ENCODE peak calls at places on chromosomes 5 and 9, in ten cellular contexts. G, A, S, V, M, Y, D, T, I and K are unnamed samples.

GRCh38 chr5:120717381-120717780 is 253.3 kb downstream of the PRR16 start:
- DNase-seq in D (no peak), Y (no peak), A (no peak), S (no peak), I (no peak), M (no peak), T (no peak), G (no peak), V (no peak), K (no peak)

GRCh38 chr9:137482094-137482781 is 23.1 kb upstream of the NSMF start:
- DNase-seq in Y (no peak), D (peak), G (no peak), T (no peak), A (peak), V (peak), M (peak), S (no peak), I (peak), K (no peak)

GRCh38 chr5:138983984-138984383 is 108.8 kb upstream of the LRRTM2 start:
- DNase-seq in D (no peak), S (no peak), I (no peak), G (no peak), A (peak), Y (no peak), T (no peak), M (no peak), V (no peak), K (no peak)

GRCh38 chr9:92607088-92607487 is 62.8 kb downstream of the IPPK start:
- DNase-seq in S (no peak), M (no peak), A (no peak), V (no peak), I (peak), Y (no peak), G (no peak), D (peak), T (no peak), K (no peak)

GRCh38 chr9:78682206-78682605 is 385.3 kb downstream of the PSAT1 start:
- DNase-seq in G (no peak), T (no peak), M (no peak), S (no peak), D (no peak), Y (no peak), A (no peak), I (no peak), V (no peak), K (no peak)

GRCh38 chr9:105331755-105332154 is 87.3 kb downstream of the SLC44A1 start:
- DNase-seq in Y (no peak), V (no peak), S (no peak), A (no peak), D (no peak), G (no peak), I (no peak), T (no peak), M (no peak), K (no peak)

GRCh38 chr9:136617746-136618577 is 44.8 kb upstream of the EGFL7 start:
- DNase-seq in S (peak), V (no peak), T (no peak), I (no peak), M (no peak), D (no peak), A (no peak), G (no peak), Y (no peak), K (no peak)

GRCh38 chr9:97857603-97858392 is 4.8 kb downstream of the FOXE1 start:
- DNase-seq in Y (no peak), S (no peak), M (no peak), D (no peak), T (no peak), A (peak), I (no peak), V (no peak), G (no peak), K (no peak)

GRCh38 chr5:11903121-11903613 is 1.1 kb downstream of the CTNND2 start:
- DNase-seq in I (peak), Y (no peak), G (peak), S (no peak), M (no peak), V (no peak), T (no peak), A (no peak), D (no peak), K (no peak)

GRCh38 chr9:121340676-121341392 is 29.2 kb downstream of the STOM start:
- DNase-seq in A (no peak), Y (no peak), I (no peak), M (no peak), T (no peak), D (no peak), V (no peak), S (no peak), G (no peak), K (no peak)

GRCh38 chr9:109098221-109098959 is 21.4 kb downstream of the TMEM245 start:
- DNase-seq in I (peak), G (peak), D (peak), V (no peak), A (no peak), M (no peak), Y (peak), S (peak), T (peak), K (no peak)

GRCh38 chr5:131810510-131811249 is 13.9 kb upstream of the FNIP1 start:
- DNase-seq in Y (no peak), T (no peak), G (peak), D (peak), S (peak), I (peak), A (peak), V (no peak), M (peak), K (no peak)

GRCh38 chr5:7801898-7802614 is 48.9 kb downstream of the CFAP90 start:
- DNase-seq in T (no peak), Y (no peak), S (no peak), G (peak), D (no peak), I (no peak), V (no peak), A (no peak), M (no peak), K (no peak)

GRCh38 chr5:138954257-138955012 is 79.3 kb upstream of the LRRTM2 start:
- DNase-seq in I (peak), Y (no peak), G (no peak), S (no peak), A (no peak), D (no peak), M (no peak), T (no peak), V (peak), K (no peak)

GRCh38 chr9:111720170-111720569 is 58.8 kb downstream of the GNG10 start:
- DNase-seq in Y (no peak), S (no peak), T (peak), V (no peak), G (no peak), I (no peak), D (peak), M (no peak), A (no peak), K (no peak)

GRCh38 chr9:135758056-135758455 is 56.1 kb downstream of the KCNT1 start:
- DNase-seq in V (no peak), Y (no peak), A (no peak), D (no peak), M (no peak), G (no peak), I (no peak), T (no peak), S (no peak), K (no peak)

GRCh38 chr9:113298924-113299770 is 4.0 kb downstream of the RNF183 start:
- DNase-seq in D (no peak), G (no peak), V (no peak), T (no peak), A (peak), M (no peak), S (no peak), Y (no peak), I (peak), K (no peak)

GRCh38 chr5:3698412-3698811 is 102.8 kb downstream of the IRX1 start:
- DNase-seq in D (no peak), T (no peak), V (no peak), S (no peak), G (no peak), I (no peak), Y (no peak), A (no peak), M (no peak), K (no peak)

GRCh38 chr9:79662553-79662956 is 90.8 kb downstream of the TLE4 start:
- DNase-seq in Y (no peak), V (no peak), I (peak), T (no peak), D (no peak), G (no peak), S (no peak), A (peak), M (no peak), K (no peak)

GRCh38 chr5:91178461-91178860 is 204.7 kb downstream of the ARRDC3 start:
- DNase-seq in V (no peak), M (no peak), D (peak), A (no peak), S (no peak), Y (no peak), I (no peak), T (no peak), G (no peak), K (no peak)

GRCh38 chr5:150700298-150700599 is 613 bp downstream of the RBM22 start:
- DNase-seq in V (no peak), T (no peak), S (no peak), A (peak), G (no peak), D (no peak), Y (no peak), M (no peak), I (no peak), K (no peak)

GRCh38 chr5:95842955-95843544 is 20.5 kb upstream of the GLRX start:
- DNase-seq in D (peak), S (no peak), A (no peak), G (peak), M (peak), Y (no peak), V (peak), I (no peak), T (peak), K (peak)

GRCh38 chr5:178234753-178235599 is 2.4 kb upstream of the PHYKPL start:
- DNase-seq in T (peak), D (peak), A (peak), M (peak), V (peak), Y (peak), S (peak), G (peak), I (peak), K (peak)

GRCh38 chr5:122702524-122702875 is 72.4 kb upstream of the SNX2 start:
- DNase-seq in A (no peak), M (no peak), G (no peak), T (no peak), Y (no peak), V (no peak), S (no peak), I (no peak), D (no peak), K (peak)

GRCh38 chr5:74641778-74642542 is 1.4 kb upstream of the ENC1 start:
- DNase-seq in V (peak), S (no peak), D (peak), T (peak), G (no peak), M (peak), I (peak), Y (peak), A (peak), K (peak)

GRCh38 chr9:33932078-33932807 is 115.3 kb downstream of the UBE2R2 start:
- DNase-seq in D (no peak), A (no peak), M (no peak), I (no peak), G (no peak), T (no peak), V (no peak), S (no peak), Y (no peak), K (no peak)

GRCh38 chr5:174599992-174600391 is 124.4 kb upstream of the MSX2 start:
- DNase-seq in S (peak), A (peak), V (no peak), T (no peak), Y (no peak), I (peak), D (no peak), G (no peak), M (no peak), K (no peak)

GRCh38 chr9:115138151-115138550 is 20.2 kb upstream of the TNC start:
- DNase-seq in V (no peak), T (no peak), D (peak), Y (no peak), M (no peak), I (no peak), S (no peak), A (no peak), G (no peak), K (no peak)